ENCODE peak calls at places on chromosomes 3 and 15, in eight cellular contexts. T is stimulated activated CD4-positive, alpha-beta T cell treated with anti-CD3 and anti-CD28 coated beads, Interleukin-4, amount 100 ng/mL, for 48 hours; Q is left colon; W is activated T-cell treated with anti-CD3 and anti-CD28 coated beads for 24 hours; F is SHP77; X is COR-L47; P is NCI-H146; A is Kasumi-1. U is an unnamed sample.

GRCh38 chr3:196624008-196624790 is 15.3 kb upstream of the NRROS start:
- DNase-seq in T (peak; percentile 24), Q (no peak), W (no peak), F (no peak), X (no peak), P (no peak), A (peak; percentile 76), U (no peak)

GRCh38 chr15:46080018-46080417 is 445.2 kb downstream of the SQOR start:
- DNase-seq in T (no peak), Q (no peak), W (no peak), F (peak; percentile 22), X (peak; percentile 89), P (peak; percentile 90), A (no peak), U (no peak)

GRCh38 chr3:171374661-171375285 is 85.4 kb downstream of the TNIK start:
- DNase-seq in T (no peak), Q (no peak), W (no peak), F (no peak), X (no peak), P (no peak), A (no peak), U (no peak)

GRCh38 chr3:115627180-115628074 is 4.1 kb downstream of the GAP43 start:
- DNase-seq in T (no peak), Q (no peak), W (no peak), F (no peak), X (peak; percentile 14), P (no peak), A (no peak), U (no peak)

GRCh38 chr3:14082108-14082657 is 42.5 kb downstream of the CHCHD4 start:
- DNase-seq in T (peak; percentile 11), Q (no peak), W (peak; percentile 1), F (no peak), X (no peak), P (no peak), A (no peak), U (no peak)

GRCh38 chr3:14455571-14456317 is 53.3 kb downstream of the SLC6A6 start:
- DNase-seq in T (no peak), Q (no peak), W (no peak), F (no peak), X (no peak), P (no peak), A (no peak), U (no peak)

GRCh38 chr3:47512416-47513124 is 942 bp downstream of the ELP6 start:
- DNase-seq in T (no peak), Q (peak; percentile 44), W (peak; percentile 2), F (peak; percentile 3), X (peak; percentile 8), P (peak; percentile 41), A (no peak), U (no peak)

GRCh38 chr3:21216598-21216997 is 534.4 kb downstream of the ZNF385D start:
- DNase-seq in T (no peak), Q (no peak), W (no peak), F (no peak), X (no peak), P (no peak), A (peak; percentile 20), U (no peak)

GRCh38 chr3:151169700-151170224 is 33.3 kb downstream of the GPR171 start:
- DNase-seq in T (peak; percentile 53), Q (no peak), W (peak; percentile 39), F (no peak), X (no peak), P (no peak), A (peak; percentile 76), U (no peak)

GRCh38 chr3:77460326-77460725 is 420.4 kb downstream of the ROBO2 start:
- DNase-seq in T (no peak), Q (no peak), W (no peak), F (no peak), X (no peak), P (no peak), A (no peak), U (no peak)

GRCh38 chr3:23752126-23752525 is 53.6 kb upstream of the UBE2E1 start:
- DNase-seq in T (no peak), Q (no peak), W (no peak), F (no peak), X (no peak), P (no peak), A (no peak), U (no peak)

GRCh38 chr3:39941941-39942340 is 132.5 kb downstream of the MYRIP start:
- DNase-seq in T (no peak), Q (peak; percentile 48), W (no peak), F (peak; percentile 12), X (peak; percentile 16), P (no peak), A (no peak), U (peak; percentile 11)

GRCh38 chr15:74595271-74595670 is 20.4 kb upstream of the CLK3 start:
- DNase-seq in T (no peak), Q (no peak), W (no peak), F (no peak), X (no peak), P (no peak), A (no peak), U (no peak)

GRCh38 chr3:28326458-28326926 is 22.0 kb upstream of the ZCWPW2 start:
- DNase-seq in T (no peak), Q (no peak), W (peak; percentile 24), F (no peak), X (no peak), P (no peak), A (no peak), U (no peak)

GRCh38 chr15:77415450-77416448 is 4.2 kb downstream of the PEAK1 start:
- DNase-seq in T (no peak), Q (no peak), W (no peak), F (no peak), X (no peak), P (no peak), A (peak; percentile 27), U (no peak)

GRCh38 chr15:34776706-34777105 is 18.6 kb downstream of the ACTC1 start:
- DNase-seq in T (no peak), Q (no peak), W (no peak), F (no peak), X (no peak), P (no peak), A (no peak), U (no peak)

GRCh38 chr3:53956591-53956990 is 64.9 kb upstream of the SELENOK start:
- DNase-seq in T (no peak), Q (no peak), W (no peak), F (no peak), X (no peak), P (no peak), A (no peak), U (peak; percentile 27)